ENCODE peak calls at places on chromosome 3, in eight cellular contexts. W, X, Q, R, J, G, L and V are unnamed samples.

GRCh38 chr3:35426581-35426980 is 212.7 kb upstream of the ARPP21 start:
- DNase-seq in W (no peak), X (no peak), Q (no peak), R (no peak), J (no peak), G (no peak), L (no peak), V (no peak)

GRCh38 chr3:183513046-183513706 is 42.3 kb downstream of the KLHL6 start:
- DNase-seq in W (no peak), X (no peak), Q (no peak), R (no peak), J (peak; percentile 19), G (no peak), L (no peak), V (peak; percentile 18)

GRCh38 chr3:98778383-98778782 is 15.2 kb downstream of the ST3GAL6 start:
- DNase-seq in W (no peak), X (peak; percentile 49), Q (no peak), R (no peak), J (no peak), G (no peak), L (peak; percentile 58), V (no peak)

GRCh38 chr3:172177046-172177445 is 137.7 kb downstream of the FNDC3B start:
- DNase-seq in W (no peak), X (no peak), Q (no peak), R (no peak), J (no peak), G (no peak), L (peak; percentile 80), V (peak; percentile 73)

GRCh38 chr3:85589145-85589544 is 630.4 kb downstream of the CADM2 start:
- DNase-seq in W (no peak), X (no peak), Q (no peak), R (no peak), J (no peak), G (no peak), L (peak; percentile 7), V (peak; percentile 12)

GRCh38 chr3:110881069-110881468 is 190.5 kb upstream of the NECTIN3 start:
- DNase-seq in W (no peak), X (peak; percentile 96), Q (peak; percentile 11), R (no peak), J (no peak), G (no peak), L (peak; percentile 54), V (peak; percentile 15)

GRCh38 chr3:45273681-45274515 is 47.8 kb upstream of the TMEM158 start:
- DNase-seq in W (no peak), X (no peak), Q (no peak), R (no peak), J (no peak), G (no peak), L (peak; percentile 49), V (peak; percentile 88)

GRCh38 chr3:62368705-62369475 is 4.5 kb downstream of the FEZF2 start:
- DNase-seq in W (no peak), X (no peak), Q (no peak), R (peak; percentile 76), J (no peak), G (no peak), L (no peak), V (no peak)

GRCh38 chr3:130915567-130916292 is 21.8 kb downstream of the ATP2C1 start:
- DNase-seq in W (no peak), X (peak; percentile 25), Q (no peak), R (no peak), J (no peak), G (no peak), L (no peak), V (peak; percentile 78)

GRCh38 chr3:63585927-63586326 is 66.5 kb upstream of the SNTN start:
- DNase-seq in W (no peak), X (no peak), Q (no peak), R (no peak), J (no peak), G (no peak), L (no peak), V (no peak)

GRCh38 chr3:14514323-14514720 is 25.8 kb downstream of the GRIP2 start:
- DNase-seq in W (no peak), X (no peak), Q (no peak), R (no peak), J (no peak), G (no peak), L (no peak), V (no peak)

GRCh38 chr3:162295323-162295983 is 798.8 kb downstream of the OTOL1 start:
- DNase-seq in W (no peak), X (peak; percentile 71), Q (peak; percentile 89), R (peak; percentile 8), J (no peak), G (no peak), L (peak; percentile 97), V (peak; percentile 97)

GRCh38 chr3:66466606-66467270 is 34.1 kb downstream of the LRIG1 start:
- DNase-seq in W (no peak), X (no peak), Q (no peak), R (no peak), J (no peak), G (no peak), L (no peak), V (no peak)

GRCh38 chr3:56758539-56758981 is 43.2 kb downstream of the ARHGEF3 start:
- DNase-seq in W (no peak), X (peak; percentile 83), Q (peak; percentile 83), R (peak; percentile 17), J (peak; percentile 48), G (no peak), L (peak; percentile 91), V (peak; percentile 86)

GRCh38 chr3:64489361-64490044 is 198.3 kb downstream of the ADAMTS9 start:
- DNase-seq in W (peak; percentile 59), X (no peak), Q (no peak), R (peak; percentile 89), J (no peak), G (no peak), L (no peak), V (no peak)

GRCh38 chr3:72661115-72661457 is 187.2 kb downstream of the SHQ1 start:
- DNase-seq in W (no peak), X (peak; percentile 98), Q (peak; percentile 75), R (no peak), J (no peak), G (no peak), L (peak; percentile 63), V (peak; percentile 80)

GRCh38 chr3:174859756-174860155 is 622 bp downstream of the NAALADL2 start:
- DNase-seq in W (no peak), X (peak; percentile 39), Q (no peak), R (no peak), J (no peak), G (no peak), L (no peak), V (no peak)

GRCh38 chr3:50269460-50269859 is 513 bp downstream of the SEMA3B start:
- DNase-seq in W (no peak), X (no peak), Q (no peak), R (no peak), J (no peak), G (no peak), L (no peak), V (no peak)